ENCODE peak calls at places on chromosomes 12 and 14, in seven cellular contexts. Q, D, I, L, A, N and Y are unnamed samples.

GRCh38 chr14:85187521-85187920 is 342.4 kb upstream of the FLRT2 start:
- DNase-seq in Q (no peak), D (no peak), I (no peak), L (no peak), A (no peak), N (no peak), Y (no peak)

GRCh38 chr14:22319526-22320352 is 269.3 kb downstream of the DAD1 start:
- DNase-seq in Q (peak), D (peak), I (peak), L (no peak), A (no peak), N (peak), Y (peak)

GRCh38 chr12:11798856-11799530 is 149.5 kb downstream of the ETV6 start:
- DNase-seq in Q (no peak), D (peak), I (no peak), L (peak), A (peak), N (no peak), Y (peak)

GRCh38 chr12:121209221-121209620 is 708 bp upstream of the P2RX4 start:
- DNase-seq in Q (peak), D (no peak), I (no peak), L (no peak), A (no peak), N (no peak), Y (no peak)

GRCh38 chr12:125549836-125550235 is 484.6 kb downstream of the AACS start:
- DNase-seq in Q (no peak), D (peak), I (no peak), L (no peak), A (no peak), N (no peak), Y (no peak)

GRCh38 chr12:10634427-10634826 is 21.0 kb upstream of the MAGOHB start:
- DNase-seq in Q (no peak), D (peak), I (no peak), L (no peak), A (peak), N (no peak), Y (peak)

GRCh38 chr14:35932659-35933159 is 106.6 kb downstream of the BRMS1L start:
- DNase-seq in Q (no peak), D (no peak), I (no peak), L (no peak), A (no peak), N (no peak), Y (no peak)

GRCh38 chr14:49861923-49862673 is 9.5 kb upstream of the NEMF start:
- DNase-seq in Q (peak), D (peak), I (peak), L (peak), A (peak), N (peak), Y (peak)

GRCh38 chr12:8648598-8649205 is 13.9 kb downstream of the MFAP5 start:
- DNase-seq in Q (no peak), D (no peak), I (no peak), L (no peak), A (no peak), N (no peak), Y (no peak)

GRCh38 chr14:95064734-95065133 is 92.6 kb downstream of the DICER1 start:
- DNase-seq in Q (no peak), D (no peak), I (no peak), L (no peak), A (no peak), N (no peak), Y (no peak)

GRCh38 chr12:124551268-124552144 is 15.9 kb downstream of the NCOR2 start:
- DNase-seq in Q (no peak), D (peak), I (no peak), L (peak), A (no peak), N (no peak), Y (no peak)

GRCh38 chr12:20646239-20646827 is 48.8 kb upstream of the SLCO1C1 start:
- DNase-seq in Q (no peak), D (no peak), I (peak), L (peak), A (peak), N (no peak), Y (peak)

GRCh38 chr12:31238764-31239387 is 87.1 kb downstream of the SINHCAF start:
- DNase-seq in Q (peak), D (peak), I (peak), L (peak), A (peak), N (peak), Y (peak)

GRCh38 chr12:67415473-67415872 is 146.3 kb downstream of the CAND1 start:
- DNase-seq in Q (no peak), D (no peak), I (peak), L (no peak), A (no peak), N (no peak), Y (peak)

GRCh38 chr12:27906658-27907473 is 65.7 kb downstream of the PTHLH start:
- DNase-seq in Q (no peak), D (no peak), I (no peak), L (no peak), A (no peak), N (no peak), Y (peak)

GRCh38 chr12:20434993-20435392 is 66.7 kb downstream of the PDE3A start:
- DNase-seq in Q (no peak), D (no peak), I (no peak), L (no peak), A (no peak), N (no peak), Y (no peak)

GRCh38 chr14:50083467-50084337 is 32.7 kb downstream of the VCPKMT start:
- DNase-seq in Q (no peak), D (no peak), I (no peak), L (no peak), A (no peak), N (no peak), Y (no peak)

GRCh38 chr12:130764073-130764472 is 48.0 kb upstream of the RIMBP2 start:
- DNase-seq in Q (no peak), D (peak), I (no peak), L (peak), A (no peak), N (no peak), Y (no peak)

GRCh38 chr14:71749613-71750238 is 182.5 kb upstream of the RGS6 start:
- DNase-seq in Q (no peak), D (no peak), I (no peak), L (no peak), A (no peak), N (no peak), Y (no peak)

GRCh38 chr12:68159681-68160304 is at the start of gene IFNG:
- DNase-seq in Q (no peak), D (no peak), I (no peak), L (no peak), A (no peak), N (no peak), Y (no peak)

GRCh38 chr14:68779761-68780323 is 13.0 kb downstream of the ZFP36L1 start:
- DNase-seq in Q (no peak), D (peak), I (no peak), L (no peak), A (peak), N (peak), Y (peak)

GRCh38 chr12:64120568-64120967 is 101.5 kb downstream of the KICS2 start:
- DNase-seq in Q (no peak), D (no peak), I (no peak), L (no peak), A (no peak), N (no peak), Y (no peak)

GRCh38 chr12:45660330-45660729 is 69.2 kb upstream of the ARID2 start:
- DNase-seq in Q (peak), D (peak), I (no peak), L (no peak), A (no peak), N (no peak), Y (peak)

GRCh38 chr14:99619873-99620834 is 16.1 kb upstream of the CCDC85C start:
- DNase-seq in Q (no peak), D (peak), I (no peak), L (no peak), A (no peak), N (no peak), Y (no peak)